ENCODE peak calls at places on chromosomes 2 and 18, in five cellular contexts. T is K562, A is GM12878, I is H1, N is HepG2. E is an unnamed sample.

GRCh38 chr18:58241026-58241679 is 197.1 kb downstream of the NEDD4L start:
- DNase-seq in T (no peak), I (no peak), N (no peak), A (no peak), E (no peak)

GRCh38 chr2:148541792-148542191 is 102.8 kb upstream of the EPC2 start:
- DNase-seq in N (no peak), T (no peak), A (no peak), I (no peak), E (no peak)

GRCh38 chr18:46917108-46917807 is at the start of the genes KATNAL2 and PIAS2:
- DNase-seq in T (peak; percentile 84), A (no peak), I (peak; percentile 21), N (peak; percentile 24), E (peak; percentile 21)

GRCh38 chr18:32804126-32804888 is 31.5 kb upstream of the KLHL14 start:
- DNase-seq in I (no peak), T (no peak), N (peak; percentile 98), A (no peak), E (no peak)

GRCh38 chr2:26579025-26579722 is 62.0 kb downstream of the CIB4 start:
- DNase-seq in I (no peak), N (no peak), T (no peak), A (no peak), E (no peak)

GRCh38 chr2:237673130-237673921 is 45.9 kb downstream of the LRRFIP1 start:
- DNase-seq in A (no peak), T (peak; percentile 46), N (peak; percentile 74), I (no peak), E (peak; percentile 75)

GRCh38 chr2:166539340-166540162 is 45.5 kb upstream of the SCN7A start:
- DNase-seq in N (peak; percentile 64), I (no peak), T (peak; percentile 51), A (peak; percentile 12), E (peak; percentile 51)

GRCh38 chr2:124476291-124476690 is 451.2 kb downstream of the CNTNAP5 start:
- DNase-seq in A (no peak), T (no peak), N (peak; percentile 6), I (no peak), E (no peak)

GRCh38 chr2:149586063-149586462 is 1.5 kb downstream of the MMADHC start:
- DNase-seq in N (no peak), I (no peak), T (peak; percentile 28), A (no peak), E (no peak)

GRCh38 chr2:121046335-121046734 is 238.7 kb downstream of the TFCP2L1 start:
- DNase-seq in T (no peak), N (no peak), I (no peak), A (no peak), E (no peak)

GRCh38 chr2:241070811-241071676 is 31.0 kb downstream of the MTERF4 start:
- DNase-seq in A (no peak), I (no peak), N (no peak), T (no peak), E (no peak)

GRCh38 chr18:70454705-70455322 is 166.0 kb downstream of the SOCS6 start:
- DNase-seq in T (peak; percentile 46), I (no peak), A (no peak), N (peak; percentile 60), E (peak; percentile 67)

GRCh38 chr18:76573325-76574025 is 78.4 kb upstream of the ZNF516 start:
- DNase-seq in A (no peak), N (no peak), T (no peak), I (no peak), E (no peak)

GRCh38 chr2:71006955-71007799 is 12.5 kb upstream of the TEX261 start:
- DNase-seq in A (no peak), T (peak; percentile 3), N (peak; percentile 69), I (no peak), E (no peak)

GRCh38 chr2:142989276-142990204 is 112.1 kb downstream of the KYNU start:
- DNase-seq in T (no peak), I (no peak), A (no peak), N (peak; percentile 44), E (peak; percentile 24)

GRCh38 chr2:231883468-231883881 is 42.7 kb downstream of the NPPC start:
- DNase-seq in A (no peak), T (no peak), I (no peak), N (no peak), E (no peak)

GRCh38 chr2:101406867-101407266 is 19.6 kb upstream of the CREG2 start:
- DNase-seq in A (no peak), N (no peak), T (no peak), I (no peak), E (no peak)

GRCh38 chr2:132815522-132815921 is 145.5 kb upstream of the LYPD1 start:
- DNase-seq in T (no peak), A (no peak), N (no peak), I (no peak), E (no peak)

GRCh38 chr2:237894986-237895543 is 35.6 kb downstream of the RAMP1 start:
- DNase-seq in N (no peak), T (no peak), I (no peak), A (no peak), E (no peak)

GRCh38 chr2:236666646-236667204 is 97.1 kb downstream of the ACKR3 start:
- DNase-seq in I (no peak), T (no peak), A (no peak), N (no peak), E (no peak)

GRCh38 chr2:201909348-201909747 is 103.0 kb downstream of the CDK15 start:
- DNase-seq in I (no peak), N (no peak), T (no peak), A (no peak), E (no peak)

GRCh38 chr2:237490009-237490804 is 3.2 kb downstream of the MLPH start:
- DNase-seq in T (no peak), N (no peak), I (no peak), A (no peak), E (no peak)

GRCh38 chr2:18545384-18545783 is 15.1 kb downstream of the RDH14 start:
- DNase-seq in T (no peak), I (no peak), N (no peak), A (no peak), E (no peak)

GRCh38 chr18:62037989-62038778 is 145.4 kb upstream of the RNF152 start:
- DNase-seq in N (no peak), I (no peak), A (no peak), T (no peak), E (no peak)

GRCh38 chr2:70854416-70854815 is 18.8 kb upstream of the CD207 start:
- DNase-seq in N (no peak), T (no peak), I (no peak), A (no peak), E (no peak)

GRCh38 chr2:70304501-70304900 is 2.6 kb upstream of the FAM136A start:
- DNase-seq in N (no peak), T (no peak), I (no peak), A (no peak), E (no peak)

GRCh38 chr18:22378672-22379282 is 38.9 kb downstream of the CTAGE1 start:
- DNase-seq in A (no peak), T (peak; percentile 28), I (no peak), N (peak; percentile 25), E (peak; percentile 39)

GRCh38 chr2:150989969-150990368 is 271.7 kb downstream of the RBM43 start:
- DNase-seq in N (no peak), I (no peak), T (no peak), A (no peak), E (no peak)

GRCh38 chr18:80245781-80246655 is 1.3 kb downstream of the PARD6G start:
- DNase-seq in N (no peak), A (no peak), T (no peak), I (no peak), E (no peak)

DNA sequence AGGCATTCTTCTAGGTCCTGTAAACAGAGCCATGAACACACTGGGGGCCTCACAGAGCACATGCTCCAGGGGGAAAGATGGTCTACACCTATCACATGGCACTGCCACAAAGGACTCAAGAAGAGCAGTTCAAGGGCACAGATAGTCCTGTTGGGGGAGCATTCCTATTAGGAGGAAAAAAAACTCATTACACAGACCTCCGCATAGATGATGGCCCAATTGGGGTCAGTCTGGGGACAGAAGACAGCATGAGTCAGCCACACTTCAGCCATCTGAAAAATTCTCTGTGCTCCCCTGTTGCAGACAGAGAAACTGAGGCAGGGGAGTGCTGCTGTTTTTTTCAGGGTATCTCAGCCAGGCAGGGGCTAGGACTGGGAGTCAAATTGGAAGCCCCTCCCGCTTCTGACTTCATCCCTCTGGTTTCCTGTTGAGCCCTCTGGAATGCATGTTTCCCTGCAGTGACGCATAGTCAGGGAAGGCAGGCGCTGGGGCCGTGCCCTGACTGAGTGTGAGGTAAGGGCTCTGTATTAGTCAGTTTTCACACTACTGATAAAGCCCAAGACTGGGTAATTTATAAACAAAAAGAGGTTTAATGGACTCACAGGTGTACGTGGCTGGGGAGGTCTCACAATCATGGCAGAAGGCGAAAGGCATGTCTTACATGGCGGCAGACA is 67.9 kb downstream of the RHOB start:
- DNase-seq in N (no peak), T (no peak), A (no peak), I (no peak), E (peak; percentile 64)
- TF ChIP-seq ATF3 in N (no peak), T (peak; percentile 26), A (no peak), I (no peak), E (no peak)

GRCh38 chr2:195532255-195532627 is 124.8 kb upstream of the SLC39A10 start:
- DNase-seq in A (no peak), T (no peak), N (no peak), I (no peak), E (no peak)

GRCh38 chr2:195535911-195536522 is 121.0 kb upstream of the SLC39A10 start:
- DNase-seq in N (no peak), A (peak; percentile 92), I (no peak), T (no peak), E (no peak)

GRCh38 chr2:195532628-195533271 is 124.3 kb upstream of the SLC39A10 start:
- DNase-seq in T (no peak), I (no peak), A (no peak), N (no peak), E (no peak)

GRCh38 chr2:195531754-195532153 is 125.3 kb upstream of the SLC39A10 start:
- DNase-seq in N (no peak), T (no peak), A (no peak), I (no peak), E (no peak)

GRCh38 chr2:195533771-195534642 is 123.0 kb upstream of the SLC39A10 start:
- DNase-seq in I (no peak), T (no peak), A (no peak), N (no peak), E (peak; percentile 61)
- TF ChIP-seq SRF in I (no peak), T (no peak), A (no peak), N (no peak), E (no peak)

DNA sequence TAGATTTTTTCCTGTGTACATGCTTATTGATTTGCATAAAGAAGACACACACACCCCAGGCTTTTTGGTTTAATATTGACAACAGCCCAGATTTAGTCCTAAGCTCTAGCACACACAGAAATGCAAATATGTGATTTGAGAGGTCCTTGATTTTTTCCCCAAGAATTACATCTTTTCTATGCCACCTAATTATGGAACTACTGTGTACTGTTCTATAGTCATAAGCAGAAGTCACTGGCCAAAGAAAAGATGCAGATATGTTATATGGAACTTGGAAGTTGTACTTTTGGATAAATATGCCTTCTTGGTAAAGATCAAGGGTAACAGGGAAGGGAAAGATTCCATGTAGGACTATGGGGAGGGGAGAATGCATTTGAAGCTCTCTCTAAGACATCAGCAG is 105.6 kb downstream of the SETBP1 start:
- DNase-seq in A (no peak), T (no peak), I (no peak), N (no peak), E (no peak)
- TF ChIP-seq ATF3 in A (no peak), T (no peak), I (no peak), N (no peak), E (no peak)

DNA sequence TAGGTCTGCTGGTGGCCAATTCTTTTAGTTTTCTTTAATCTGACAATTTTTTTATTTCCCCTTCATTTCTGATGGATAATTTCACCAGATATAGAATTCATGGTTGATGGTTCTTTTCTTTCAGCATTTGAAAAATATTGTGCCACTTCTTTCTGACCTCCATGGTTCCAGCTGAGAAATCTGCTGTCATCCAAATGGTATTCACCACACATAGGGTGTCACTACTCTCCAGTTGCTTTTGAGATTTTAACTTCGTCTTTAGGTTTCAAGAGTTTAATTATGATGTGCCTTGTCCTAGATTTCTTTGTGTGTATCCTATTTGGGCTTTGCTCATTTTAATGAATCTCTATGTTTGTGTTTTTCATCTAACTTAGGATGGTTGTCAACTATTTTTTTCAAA is 488.6 kb upstream of the HS6ST1 start:
- DNase-seq in A (no peak), I (no peak), N (no peak), T (no peak), E (no peak)
- TF ChIP-seq SRF in A (no peak), I (no peak), N (no peak), T (no peak), E (no peak)

E was measured in HCT116.